ENCODE peak calls at places on chromosomes 4 and X, in four cellular contexts. V, U, R and M are unnamed samples.

GRCh38 chrX:10450229-10450958 is 170.0 kb downstream of the MID1 start:
- DNase-seq in V (peak; percentile 86), U (no peak), R (no peak), M (no peak)

GRCh38 chrX:118727686-118728339 is 407 bp downstream of the IL13RA1 start:
- DNase-seq in V (peak; percentile 8), U (peak; percentile 40), R (no peak), M (no peak)

GRCh38 chr4:134144337-134144736 is 57.3 kb downstream of the PABPC4L start:
- DNase-seq in V (no peak), U (no peak), R (no peak), M (no peak)

GRCh38 chrX:68249401-68249831 is 183.9 kb downstream of the OPHN1 start:
- DNase-seq in V (no peak), U (peak; percentile 16), R (no peak), M (no peak)

GRCh38 chr4:47106561-47106960 is 75.2 kb downstream of the GABRB1 start:
- DNase-seq in V (peak; percentile 43), U (no peak), R (no peak), M (no peak)

GRCh38 chr4:123418486-123418931 is 21.9 kb downstream of the SPRY1 start:
- DNase-seq in V (peak; percentile 95), U (no peak), R (peak; percentile 94), M (no peak)

GRCh38 chrX:119389854-119390501 is 9.2 kb upstream of the SLC25A43 start:
- DNase-seq in V (no peak), U (no peak), R (no peak), M (no peak)

GRCh38 chrX:132333351-132333750 is 114.1 kb upstream of the RAP2C start:
- DNase-seq in V (no peak), U (no peak), R (peak; percentile 74), M (no peak)

GRCh38 chr4:159966741-159967140 is 863.9 kb downstream of the RAPGEF2 start:
- DNase-seq in V (no peak), U (no peak), R (no peak), M (no peak)

GRCh38 chr4:94451669-94452475 is at the start of gene PDLIM5:
- DNase-seq in V (peak; percentile 73), U (peak; percentile 92), R (peak; percentile 92), M (peak; percentile 96)

DNA sequence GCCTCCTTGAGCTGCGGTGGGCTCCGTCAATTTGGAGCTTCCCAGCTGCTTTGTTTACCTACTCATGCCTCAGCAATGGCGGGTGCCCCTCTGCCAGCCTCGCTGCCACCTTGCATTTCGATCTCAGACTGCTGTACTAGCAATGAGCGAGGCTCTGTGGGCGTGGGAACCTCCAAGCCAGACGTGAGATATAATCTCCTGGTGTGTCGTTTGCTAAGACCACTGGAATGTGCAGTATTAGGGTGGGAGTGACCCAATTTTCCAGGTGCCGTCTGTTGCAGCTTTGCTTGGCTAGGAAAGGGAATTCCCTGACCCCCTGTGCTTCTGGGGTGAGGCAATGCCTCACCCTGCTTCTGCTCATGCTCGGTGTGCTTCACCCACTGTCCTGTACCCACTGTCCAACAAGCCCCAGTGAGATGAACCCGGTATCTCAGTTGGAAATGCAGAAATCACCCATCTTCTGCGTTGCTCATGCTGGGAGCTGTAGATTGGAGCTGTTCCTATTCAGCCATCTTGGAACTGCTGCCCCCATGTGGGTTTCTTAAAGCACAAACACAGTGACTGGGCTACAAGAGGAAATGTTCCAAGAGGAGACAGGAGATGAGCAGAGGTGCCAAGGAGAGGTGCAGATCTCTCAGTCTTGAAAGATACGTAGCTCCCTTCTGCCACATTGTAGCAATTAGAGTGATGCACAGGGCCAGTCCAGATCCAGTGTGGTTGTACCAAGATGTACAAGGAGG is 193.0 kb upstream of the IGFBP7 start:
- DNase-seq in V (peak; percentile 25), U (no peak), R (no peak), M (no peak)
- TF ChIP-seq CTCF in V (no peak), U (no peak), R (no peak), M (no peak)

GRCh38 chr4:76969941-76970529 is 20.5 kb downstream of the SEPTIN11 start:
- DNase-seq in V (no peak), U (no peak), R (no peak), M (no peak)
- TF ChIP-seq CTCF in V (no peak), U (no peak), R (no peak), M (no peak)

GRCh38 chrX:140180585-140180984 is 215.3 kb upstream of the CXorf66 start:
- DNase-seq in V (peak; percentile 95), U (no peak), R (no peak), M (no peak)
- TF ChIP-seq CTCF in V (no peak), U (no peak), R (no peak), M (no peak)

DNA sequence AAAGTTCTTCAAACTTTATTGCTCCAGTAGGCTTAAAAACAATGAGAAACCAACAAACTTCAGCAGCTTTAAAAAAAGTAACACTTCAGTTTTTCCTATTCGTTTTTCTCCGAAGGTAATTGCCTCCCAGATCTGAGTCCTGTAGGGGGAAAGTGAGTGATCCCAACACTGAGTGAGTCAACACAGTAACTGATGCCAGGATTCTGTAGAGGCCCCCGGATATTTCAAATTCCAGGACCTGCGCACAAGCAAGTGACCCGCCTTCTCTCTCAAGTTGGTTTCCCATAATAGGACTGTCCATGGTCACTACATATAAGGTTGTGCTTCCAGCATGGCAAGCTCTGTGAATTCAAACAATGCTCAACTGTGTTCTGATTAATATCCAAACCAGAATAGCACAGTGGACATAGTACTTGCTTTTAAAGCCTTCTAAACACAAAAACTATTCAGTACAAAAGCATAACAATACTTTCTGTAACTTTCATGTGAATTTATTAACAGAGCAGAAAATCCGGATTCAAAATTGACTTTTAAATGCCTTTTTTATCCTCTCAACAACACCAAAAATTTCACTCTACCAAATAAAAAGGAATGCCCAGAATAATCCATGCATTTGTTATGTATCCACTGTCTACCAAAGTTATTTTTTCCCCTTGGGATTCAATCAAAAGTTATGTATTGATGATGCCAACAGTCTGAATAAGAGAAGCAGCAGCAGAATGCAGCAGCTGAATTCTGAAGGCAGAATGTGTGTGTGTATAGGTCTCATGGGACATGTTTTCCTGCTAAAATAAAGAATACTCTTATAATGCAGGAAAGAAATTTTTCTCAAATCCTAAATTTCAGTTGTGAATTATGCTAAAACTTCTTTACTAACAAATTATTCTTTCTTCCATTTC is at the start of gene DMD:
- DNase-seq in V (peak; percentile 26), U (peak; percentile 13), R (no peak), M (no peak)
- TF ChIP-seq CTCF in V (no peak), U (no peak), R (no peak), M (no peak)

GRCh38 chr4:113978105-113978504 is 1.3 kb downstream of the ARSJ start:
- DNase-seq in V (no peak), U (no peak), R (no peak), M (no peak)

GRCh38 chr4:113978561-113979156 is 788 bp downstream of the ARSJ start:
- DNase-seq in V (peak; percentile 29), U (no peak), R (no peak), M (no peak)

GRCh38 chr4:113979973-113980615 is 647 bp upstream of the ARSJ start:
- DNase-seq in V (peak; percentile 56), U (no peak), R (no peak), M (no peak)

GRCh38 chr4:113976937-113977855 is 2.3 kb downstream of the ARSJ start:
- DNase-seq in V (no peak), U (no peak), R (no peak), M (no peak)

DNA sequence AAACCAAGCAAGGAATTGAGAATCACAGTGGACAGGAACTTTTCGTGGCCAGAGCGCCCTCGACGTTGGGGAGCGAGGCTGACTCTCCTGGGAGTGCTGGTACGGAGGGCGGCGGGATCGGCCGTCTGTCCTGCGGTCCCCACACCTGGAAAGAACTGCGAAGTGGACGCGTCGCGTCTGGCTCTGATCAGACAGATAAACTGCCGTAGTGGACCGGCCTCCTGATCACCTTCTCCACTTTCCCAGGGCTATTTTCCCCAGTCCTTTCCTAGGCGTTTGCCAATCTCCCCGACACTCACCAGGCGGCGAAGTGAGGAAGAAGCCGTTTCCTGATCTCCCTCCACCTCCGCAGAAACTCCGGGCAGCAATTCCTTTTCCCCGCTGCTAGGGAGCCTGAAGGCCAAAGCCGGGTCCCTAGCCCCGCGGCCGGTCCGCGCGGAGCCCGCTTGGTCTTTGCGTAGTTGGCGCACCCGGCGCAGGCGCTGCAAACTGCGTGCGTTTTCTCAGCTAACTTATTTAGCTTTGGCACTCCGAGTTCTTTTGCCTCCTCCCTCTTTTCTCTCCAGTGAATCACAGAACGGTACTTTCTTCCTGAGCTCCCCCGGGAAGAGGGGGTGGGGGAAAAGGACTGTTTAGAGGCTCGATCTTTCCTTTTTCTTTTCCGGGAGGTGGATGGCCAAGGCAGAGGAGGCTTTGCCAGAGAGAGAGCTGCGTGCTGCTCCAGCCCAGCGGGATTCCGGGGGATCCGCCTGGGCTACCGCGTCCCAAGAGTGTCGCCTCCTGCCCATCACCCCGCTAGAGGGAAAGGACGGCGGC is at the start of gene ARSJ:
- DNase-seq in V (peak; percentile 75), U (peak; percentile 63), R (no peak), M (peak; percentile 38)
- TF ChIP-seq CTCF in V (no peak), U (no peak), R (no peak), M (no peak)

GRCh38 chrX:80184854-80185253 is 170.3 kb downstream of the TBX22 start:
- DNase-seq in V (no peak), U (no peak), R (no peak), M (no peak)
- TF ChIP-seq CTCF in V (no peak), U (no peak), R (peak; percentile 7), M (no peak)

GRCh38 chrX:129759576-129760061 is 20.1 kb upstream of the SASH3 start:
- DNase-seq in V (peak; percentile 91), U (peak; percentile 31), R (peak; percentile 96), M (no peak)
- TF ChIP-seq CTCF in V (peak; percentile 12), U (no peak), R (peak; percentile 54), M (no peak)

DNA sequence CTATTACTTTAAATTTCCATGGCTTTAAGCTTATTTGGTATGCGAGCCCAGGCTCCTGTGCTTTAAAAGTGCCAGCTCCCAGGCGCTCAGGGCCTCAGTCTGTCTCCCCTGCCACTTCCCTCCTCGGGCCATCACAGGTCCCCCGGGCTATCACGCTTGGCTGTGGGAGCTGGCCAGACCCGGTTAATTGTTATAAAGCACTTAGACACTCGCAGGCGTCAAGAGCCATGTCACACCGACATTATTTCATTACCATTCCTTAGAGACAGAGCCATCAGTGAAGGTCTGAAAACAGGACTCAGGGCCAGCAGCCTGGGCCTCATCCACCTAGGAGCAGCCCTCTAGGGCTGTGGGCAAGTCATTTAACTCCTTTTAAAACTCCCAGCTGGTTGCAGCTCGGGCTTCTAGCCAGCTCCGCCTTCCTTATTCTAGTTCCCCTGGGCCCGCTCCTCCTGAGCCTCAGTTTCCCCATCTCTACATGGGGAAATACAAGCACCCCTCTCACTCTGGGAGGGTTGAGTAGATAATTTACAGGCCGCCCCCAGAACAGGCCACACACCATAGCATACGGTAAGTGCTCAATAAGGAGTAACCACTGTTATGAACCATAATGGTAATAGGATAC is 99.0 kb downstream of the HMX1 start:
- DNase-seq in V (no peak), U (no peak), R (no peak), M (no peak)
- TF ChIP-seq CTCF in V (no peak), U (no peak), R (no peak), M (no peak)